ENCODE peak calls at places on chromosomes 1 and 21, in eight cellular contexts. Y is RPMI7951; N is midbrain; Q is stimulated activated CD4-positive, alpha-beta T cell treated with anti-CD3 and anti-CD28 coated beads, Interleukin-2, amount 100 ng/mL, for 24 hours; U is T follicular helper cell; C is H9; J is HFFc6; G is activated T-cell treated with anti-CD3 and anti-CD28 coated beads for 1 hour. R is an unnamed sample.
A peak's percentile ranks its signal among the peaks of the same experiment; 100 is the strongest.

GRCh38 chr1:220336391-220337065 is 64.3 kb upstream of the RAB3GAP2 start:
- DNase-seq in Y (no peak), N (no peak), Q (no peak), U (no peak), C (no peak), J (no peak), G (no peak), R (no peak)

GRCh38 chr1:38045431-38046332 is 911 bp downstream of the POU3F1 start:
- DNase-seq in Y (no peak), N (no peak), Q (peak; percentile 20), U (no peak), C (peak; percentile 66), J (no peak), G (no peak), R (no peak)

GRCh38 chr1:108125312-108126138 is 74.6 kb downstream of the SLC25A24 start:
- DNase-seq in Y (peak; percentile 76), N (peak; percentile 75), Q (peak; percentile 51), U (peak; percentile 37), C (peak; percentile 77), J (peak; percentile 60), G (peak; percentile 42), R (peak; percentile 68)

GRCh38 chr1:180521474-180522203 is 19.3 kb upstream of the ACBD6 start:
- DNase-seq in Y (no peak), N (no peak), Q (no peak), U (no peak), C (no peak), J (no peak), G (no peak), R (no peak)

GRCh38 chr1:166083887-166084286 is 82.9 kb downstream of the FAM78B start:
- DNase-seq in Y (no peak), N (no peak), Q (no peak), U (no peak), C (no peak), J (no peak), G (no peak), R (no peak)

GRCh38 chr1:25958475-25958874 is 39.4 kb downstream of the PAFAH2 start:
- DNase-seq in Y (peak; percentile 84), N (no peak), Q (no peak), U (no peak), C (no peak), J (peak; percentile 90), G (no peak), R (peak; percentile 91)

GRCh38 chr1:91757760-91758545 is 128.0 kb downstream of the TGFBR3 start:
- DNase-seq in Y (no peak), N (no peak), Q (no peak), U (no peak), C (no peak), J (peak; percentile 80), G (no peak), R (no peak)

GRCh38 chr1:26626994-26627393 is 68.8 kb upstream of the ARID1A start:
- DNase-seq in Y (peak; percentile 15), N (no peak), Q (no peak), U (no peak), C (no peak), J (peak; percentile 17), G (no peak), R (no peak)

GRCh38 chr21:43267391-43268085 is 98.7 kb downstream of the CRYAA start:
- DNase-seq in Y (no peak), N (no peak), Q (no peak), U (no peak), C (no peak), J (no peak), G (no peak), R (no peak)

GRCh38 chr1:147171399-147172167 is 687 bp downstream of the PRKAB2 start:
- DNase-seq in Y (no peak), N (peak; percentile 41), Q (no peak), U (no peak), C (no peak), J (peak; percentile 9), G (no peak), R (no peak)